ENCODE peak calls at places on chromosomes 5 and 9, in six cellular contexts. R is activated CD4-positive, alpha-beta T cell treated with anti-CD3 and anti-CD28 coated beads for 24 hours; P is EL; G is effector memory CD4-positive, alpha-beta T cell; K is trophoblast cell; H is right cardiac atrium. C is an unnamed sample.

GRCh38 chr9:127128341-127129072 is 6.1 kb upstream of the ANGPTL2 start:
- DNase-seq in H (peak), K (no peak), G (no peak), R (no peak), P (peak), C (peak)

GRCh38 chr5:61311836-61312808 is 19.9 kb upstream of the ZSWIM6 start:
- DNase-seq in K (no peak), H (no peak), R (no peak), G (no peak), P (peak), C (no peak)

GRCh38 chr9:132670816-132671371 is 630 bp downstream of the GTF3C4 start:
- DNase-seq in H (peak), K (no peak), P (peak), G (peak), R (peak), C (no peak)

GRCh38 chr5:80714570-80715298 is 60.0 kb upstream of the DHFR start:
- DNase-seq in K (no peak), P (no peak), G (no peak), R (no peak), H (no peak), C (no peak)

GRCh38 chr9:487429-487828 is 272.8 kb downstream of the DOCK8 start:
- DNase-seq in K (no peak), H (no peak), R (no peak), G (no peak), P (no peak), C (no peak)

GRCh38 chr5:138654281-138654867 is 79.2 kb upstream of the HSPA9 start:
- DNase-seq in R (peak), K (no peak), H (no peak), P (peak), G (peak), C (no peak)

GRCh38 chr5:153998010-153998409 is 40.7 kb downstream of the FAM114A2 start:
- DNase-seq in K (no peak), G (no peak), P (peak), H (no peak), R (no peak), C (no peak)

GRCh38 chr5:15304066-15304731 is 195.8 kb upstream of the FBXL7 start:
- DNase-seq in K (no peak), P (no peak), H (no peak), R (no peak), G (no peak), C (no peak)

GRCh38 chr5:150489358-150490295 is 18.3 kb upstream of the NDST1 start:
- DNase-seq in K (no peak), G (no peak), H (peak), R (no peak), P (peak), C (no peak)

GRCh38 chr5:169164481-169164925 is 136.4 kb downstream of the SLIT3 start:
- DNase-seq in G (no peak), K (no peak), R (no peak), H (peak), P (peak), C (no peak)